ENCODE peak calls at places on chromosome 7, in four cellular contexts. O is HCT116, A is upper lobe of right lung, C is cardiac muscle cell. R is an unnamed sample.

GRCh38 chr7:85529197-85529596 is 342.3 kb upstream of the SEMA3D start:
- DNase-seq in A (no peak), O (no peak), C (peak; percentile 84), R (no peak)

GRCh38 chr7:618539-619355 is 99.1 kb upstream of the PDGFA start:
- DNase-seq in A (peak; percentile 54), O (no peak), C (no peak), R (no peak)

GRCh38 chr7:28528899-28529298 is 116.6 kb downstream of the CREB5 start:
- DNase-seq in C (no peak), A (no peak), O (no peak), R (no peak)

GRCh38 chr7:340200-340937 is 50.4 kb downstream of the FOXL3 start:
- DNase-seq in A (no peak), O (no peak), C (no peak), R (no peak)

GRCh38 chr7:39880556-39880955 is 69.5 kb upstream of the CDK13 start:
- DNase-seq in C (peak; percentile 73), O (no peak), A (no peak), R (no peak)

GRCh38 chr7:18927134-18927533 is 190.3 kb downstream of the TWIST1 start:
- DNase-seq in A (no peak), O (no peak), C (no peak), R (no peak)

GRCh38 chr7:29141981-29142380 is 4.4 kb downstream of the CPVL start:
- DNase-seq in A (no peak), C (no peak), O (no peak), R (no peak)

GRCh38 chr7:84202855-84203254 is 8.3 kb upstream of the SEMA3A start:
- DNase-seq in C (no peak), A (no peak), O (no peak), R (no peak)

GRCh38 chr7:45259966-45260646 is 102.5 kb downstream of the RAMP3 start:
- DNase-seq in C (peak; percentile 36), O (peak; percentile 31), A (peak; percentile 81), R (peak; percentile 24)

GRCh38 chr7:133750287-133750686 is 376.9 kb upstream of the LRGUK start:
- DNase-seq in O (no peak), C (no peak), A (no peak), R (no peak)

GRCh38 chr7:18829518-18830252 is 287.8 kb downstream of the TWIST1 start:
- DNase-seq in O (no peak), A (no peak), C (peak; percentile 79), R (no peak)

GRCh38 chr7:107856806-107857540 is 34.0 kb upstream of the DLD start:
- DNase-seq in C (no peak), O (no peak), A (no peak), R (no peak)

GRCh38 chr7:44082541-44083207 is 344 bp upstream of the POLM start:
- DNase-seq in O (peak; percentile 95), C (peak; percentile 99), A (peak; percentile 99), R (peak; percentile 87)

GRCh38 chr7:1086588-1087461 is 1.1 kb upstream of the GPER1 start:
- DNase-seq in A (peak; percentile 85), O (peak; percentile 34), C (peak; percentile 70), R (no peak)

GRCh38 chr7:44288811-44289340 is 36.5 kb downstream of the CAMK2B start:
- DNase-seq in A (peak; percentile 48), C (no peak), O (no peak), R (no peak)

GRCh38 chr7:88072036-88072714 is 138.1 kb downstream of the ADAM22 start:
- DNase-seq in A (no peak), C (no peak), O (no peak), R (no peak)

GRCh38 chr7:128963327-128963757 is 25.6 kb downstream of the IRF5 start:
- DNase-seq in C (no peak), O (no peak), A (no peak), R (no peak)

DNA sequence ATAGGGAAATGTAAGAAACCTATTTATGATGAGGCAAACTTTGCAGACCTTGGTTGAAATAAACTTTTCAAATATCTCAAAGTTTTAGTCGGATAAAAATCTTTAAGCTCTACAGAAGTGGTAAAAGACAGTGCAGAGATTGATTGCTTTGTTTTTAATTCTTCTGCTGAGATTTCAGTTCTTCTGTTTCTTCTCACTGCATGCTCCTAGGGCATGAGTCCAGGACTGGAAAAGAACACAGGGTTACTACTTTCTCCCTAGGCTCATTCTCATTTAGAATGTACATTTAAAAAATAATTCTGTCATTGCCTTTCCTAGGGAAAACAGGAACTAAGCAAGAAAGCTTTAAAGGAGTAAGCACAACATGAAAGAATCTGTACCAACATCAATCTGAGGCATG is 256.7 kb upstream of the DGKB start:
- DNase-seq in C (no peak), A (no peak), O (no peak), R (no peak)
- H3K9me3 ChIP-seq in C (no peaks in the 10 kb centered on the region), A (no peaks in the 10 kb centered on the region), O (no peaks in the 10 kb centered on the region), R (no peaks in the 10 kb centered on the region)

GRCh38 chr7:63887031-63887430 is 111.6 kb upstream of the ZNF722 start:
- DNase-seq in A (no peak), O (no peak), C (no peak), R (no peak)
- H3K9me3 ChIP-seq in A (peaks cover 5% of the 10 kb centered on the region), O (peaks cover 15% of the 10 kb centered on the region), C (no peaks in the 10 kb centered on the region), R (peaks cover under 1% of the 10 kb centered on the region)

GRCh38 chr7:155233703-155234492 is 63.8 kb upstream of the INSIG1 start:
- DNase-seq in O (no peak), C (no peak), A (no peak), R (no peak)

GRCh38 chr7:155234950-155235789 is 62.5 kb upstream of the INSIG1 start:
- DNase-seq in A (no peak), O (no peak), C (no peak), R (no peak)

GRCh38 chr7:155237297-155237696 is 60.4 kb upstream of the INSIG1 start:
- DNase-seq in A (no peak), C (no peak), O (no peak), R (no peak)

GRCh38 chr7:155236386-155236785 is 61.3 kb upstream of the INSIG1 start:
- DNase-seq in A (no peak), C (no peak), O (no peak), R (no peak)

DNA sequence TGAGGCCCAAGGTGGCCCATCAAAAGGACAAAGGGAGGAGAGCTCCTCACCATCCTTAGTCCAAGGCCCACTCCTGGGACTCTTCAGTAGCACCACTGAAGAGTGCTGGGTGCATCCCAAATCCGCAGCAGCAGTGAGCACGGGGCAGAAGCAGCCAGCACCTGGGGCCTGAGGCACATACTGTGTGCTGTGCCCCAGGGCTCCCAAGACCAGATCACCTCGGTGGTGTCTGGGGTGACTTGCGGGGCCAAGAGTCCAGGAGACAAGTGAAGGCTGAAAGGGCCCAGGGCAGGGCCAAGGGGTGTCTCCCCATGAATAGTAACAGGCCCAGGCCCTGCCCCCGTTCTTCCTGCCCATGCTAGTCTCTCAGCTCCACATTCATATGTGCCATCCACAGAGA is 59.9 kb upstream of the INSIG1 start:
- DNase-seq in A (no peak), C (no peak), O (no peak), R (no peak)
- H3K9me3 ChIP-seq in A (no peaks in the 10 kb centered on the region), C (no peaks in the 10 kb centered on the region), O (no peaks in the 10 kb centered on the region), R (no peaks in the 10 kb centered on the region)

DNA sequence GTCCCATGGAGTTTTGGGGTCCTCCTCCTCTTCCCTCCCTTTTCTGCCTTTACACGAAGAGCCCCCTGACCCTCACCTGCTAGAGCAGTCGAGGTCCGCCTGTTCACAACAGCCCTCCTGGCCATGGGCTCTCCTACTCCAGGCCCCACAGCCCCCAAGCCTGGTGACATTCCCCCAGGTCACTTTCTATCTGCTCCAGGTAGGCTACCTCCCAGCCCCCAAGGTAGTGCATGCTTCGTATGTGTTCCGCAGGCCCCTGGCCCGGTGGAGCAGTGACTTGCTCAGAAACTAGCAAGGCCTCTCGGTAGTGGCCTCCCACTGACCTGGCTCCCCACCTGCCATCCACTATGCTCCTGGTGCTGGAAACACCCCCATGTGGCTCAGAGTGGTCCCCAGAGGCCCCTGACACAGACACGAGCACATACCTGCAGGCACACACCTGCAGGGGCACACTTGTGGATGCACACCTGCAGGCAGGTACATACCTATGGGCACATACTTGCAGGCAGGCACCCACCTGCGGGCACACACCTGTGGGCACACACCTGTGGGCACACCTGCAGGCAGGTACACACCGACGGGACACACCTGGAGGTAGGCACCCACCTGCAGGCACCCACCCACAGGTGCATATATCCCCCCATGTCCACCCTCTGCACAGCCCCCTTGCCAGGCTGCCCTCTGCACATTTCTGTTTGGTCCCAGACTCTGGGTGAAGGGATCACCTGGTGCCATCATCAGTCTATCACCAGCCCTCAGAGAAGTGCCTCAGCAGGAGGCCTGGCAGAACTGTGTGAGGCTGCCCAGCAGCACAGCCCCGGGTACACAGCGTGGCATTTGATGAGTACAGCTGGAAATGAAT is 322.5 kb downstream of the PTPRN2 start:
- DNase-seq in O (no peak), A (peak; percentile 50), C (no peak), R (no peak)
- H3K9me3 ChIP-seq in O (peaks cover 4% of the 10 kb centered on the region), A (no peaks in the 10 kb centered on the region), C (no peaks in the 10 kb centered on the region), R (no peaks in the 10 kb centered on the region)

GRCh38 chr7:158327012-158327411 is 260.6 kb downstream of the PTPRN2 start:
- DNase-seq in A (no peak), O (no peak), C (no peak), R (no peak)

GRCh38 chr7:158328376-158329013 is 259.1 kb downstream of the PTPRN2 start:
- DNase-seq in O (no peak), A (no peak), C (no peak), R (no peak)

GRCh38 chr7:158327571-158328180 is 259.9 kb downstream of the PTPRN2 start:
- DNase-seq in A (no peak), C (no peak), O (no peak), R (no peak)

GRCh38 chr7:158329686-158330085 is 257.9 kb downstream of the PTPRN2 start:
- DNase-seq in C (no peak), A (no peak), O (no peak), R (no peak)

DNA sequence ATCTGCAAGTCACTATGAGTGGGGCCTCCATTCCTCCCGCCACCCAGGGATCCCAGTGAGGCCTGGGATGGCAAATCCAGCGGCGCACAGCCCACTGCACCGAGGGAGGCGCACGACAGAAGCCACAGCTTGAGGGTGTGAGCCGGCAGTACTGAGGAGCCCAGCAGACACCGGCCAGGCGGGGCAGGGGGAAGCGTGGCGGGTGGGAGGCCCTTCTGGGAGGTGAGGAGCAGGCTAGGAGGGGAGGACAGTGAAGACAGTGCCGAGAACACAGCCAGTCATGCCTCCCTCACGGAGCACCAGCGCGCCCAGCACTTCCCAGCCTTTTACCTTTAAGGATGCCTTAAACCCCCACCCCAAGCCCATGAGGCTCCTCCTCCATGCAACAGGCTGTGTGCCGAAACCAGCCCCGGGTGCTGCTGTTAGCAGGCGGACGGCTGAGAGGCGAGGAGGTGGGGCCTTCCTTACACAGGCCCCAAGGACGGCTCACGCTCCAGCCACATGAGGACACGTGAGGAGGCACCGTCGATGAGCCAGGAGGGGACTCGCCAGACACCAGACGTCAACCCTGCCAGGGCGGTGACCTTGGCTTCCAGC is 258.5 kb downstream of the PTPRN2 start:
- DNase-seq in A (no peak), C (no peak), O (no peak), R (no peak)
- H3K9me3 ChIP-seq in A (no peaks in the 10 kb centered on the region), C (no peaks in the 10 kb centered on the region), O (peaks cover 6% of the 10 kb centered on the region), R (no peaks in the 10 kb centered on the region)

GRCh38 chr7:132102942-132103341 is 473.3 kb downstream of the PLXNA4 start:
- DNase-seq in O (no peak), A (peak; percentile 56), C (no peak), R (no peak)
- H3K9me3 ChIP-seq in O (no peaks in the 10 kb centered on the region), A (no peaks in the 10 kb centered on the region), C (no peaks in the 10 kb centered on the region), R (no peaks in the 10 kb centered on the region)

GRCh38 chr7:109309790-109310189 is 740.1 kb downstream of the DNAJB9 start:
- DNase-seq in A (no peak), C (no peak), O (no peak), R (no peak)

GRCh38 chr7:109308816-109309215 is 739.1 kb downstream of the DNAJB9 start:
- DNase-seq in O (no peak), A (no peak), C (no peak), R (no peak)
- H3K9me3 ChIP-seq in O (no peaks in the 10 kb centered on the region), A (peaks cover 3% of the 10 kb centered on the region), C (no peaks in the 10 kb centered on the region), R (no peaks in the 10 kb centered on the region)